ENCODE peak calls at places on chromosomes 11 and 22, in ten cellular contexts. C is endodermal cell; N is substantia nigra; R is heart left ventricle; P is NCI-H2081; F is H54; T is NCI-H2171 treated with DMSO at 0.1 percent for 48 hours; I is stimulated activated CD4-positive, alpha-beta T cell treated with anti-CD3 and anti-CD28 coated beads, Interleukin-2, amount 100 ng/mL, for 48 hours; D is GM04504; O is midbrain. A is an unnamed sample.

GRCh38 chr22:46538816-46539163 is 1.4 kb upstream of the CELSR1 start:
- DNase-seq in C (no peak), N (no peak), R (peak; percentile 65), P (no peak), F (no peak), T (no peak), I (peak; percentile 14), D (no peak), O (no peak), A (no peak)

GRCh38 chr22:32444068-32444467 is 20.2 kb downstream of the BPIFC start:
- DNase-seq in C (peak; percentile 63), N (no peak), R (no peak), P (no peak), F (peak; percentile 5), T (peak; percentile 35), I (no peak), D (no peak), O (no peak), A (no peak)

GRCh38 chr11:35347921-35348331 is 71.4 kb downstream of the SLC1A2 start:
- DNase-seq in C (no peak), N (no peak), R (no peak), P (no peak), F (no peak), T (no peak), I (no peak), D (peak; percentile 69), O (no peak), A (peak; percentile 68)

GRCh38 chr22:46971141-46971775 is 208.8 kb downstream of the TBC1D22A start:
- DNase-seq in C (peak; percentile 51), N (no peak), R (peak; percentile 54), P (peak; percentile 44), F (no peak), T (no peak), I (no peak), D (no peak), O (peak; percentile 20), A (no peak)

GRCh38 chr22:37205046-37205445 is 7.2 kb downstream of the SSTR3 start:
- DNase-seq in C (no peak), N (no peak), R (no peak), P (no peak), F (no peak), T (no peak), I (no peak), D (no peak), O (no peak), A (no peak)

GRCh38 chr11:119421941-119422504 is 949 bp downstream of the THY1 start:
- DNase-seq in C (peak; percentile 79), N (peak; percentile 55), R (no peak), P (peak; percentile 12), F (no peak), T (no peak), I (no peak), D (no peak), O (peak; percentile 39), A (no peak)

GRCh38 chr22:48332438-48333322 is 1495.0 kb downstream of the BRD1 start:
- DNase-seq in C (peak; percentile 29), N (no peak), R (no peak), P (no peak), F (no peak), T (no peak), I (no peak), D (no peak), O (no peak), A (no peak)

GRCh38 chr11:83827520-83827919 is 541.4 kb upstream of the CCDC90B start:
- DNase-seq in C (no peak), N (no peak), R (no peak), P (no peak), F (no peak), T (no peak), I (no peak), D (peak; percentile 31), O (no peak), A (no peak)

GRCh38 chr11:45374632-45375031 is 88.5 kb upstream of the SYT13 start:
- DNase-seq in C (no peak), N (no peak), R (no peak), P (no peak), F (no peak), T (no peak), I (no peak), D (no peak), O (no peak), A (no peak)

GRCh38 chr11:95892892-95893570 is 30.9 kb downstream of the MTMR2 start:
- DNase-seq in C (no peak), N (no peak), R (no peak), P (no peak), F (no peak), T (no peak), I (no peak), D (no peak), O (no peak), A (no peak)

GRCh38 chr11:12439615-12440014 is 62.2 kb downstream of the PARVA start:
- DNase-seq in C (peak; percentile 57), N (no peak), R (no peak), P (peak; percentile 26), F (no peak), T (no peak), I (no peak), D (no peak), O (no peak), A (no peak)

GRCh38 chr11:11967669-11968510 is 40.5 kb downstream of the DKK3 start:
- DNase-seq in C (peak; percentile 41), N (no peak), R (no peak), P (no peak), F (no peak), T (no peak), I (no peak), D (no peak), O (no peak), A (no peak)

GRCh38 chr11:131108780-131109179 is 192.5 kb upstream of the SNX19 start:
- DNase-seq in C (no peak), N (no peak), R (no peak), P (no peak), F (no peak), T (no peak), I (no peak), D (peak; percentile 3), O (no peak), A (no peak)

GRCh38 chr11:16154715-16155396 is 201.5 kb downstream of the SOX6 start:
- DNase-seq in C (no peak), N (no peak), R (no peak), P (no peak), F (no peak), T (no peak), I (no peak), D (no peak), O (no peak), A (no peak)

GRCh38 chr22:23750374-23750743 is 553 bp downstream of the ZNF70 start:
- DNase-seq in C (no peak), N (no peak), R (no peak), P (no peak), F (no peak), T (no peak), I (no peak), D (no peak), O (no peak), A (no peak)

GRCh38 chr11:117877120-117877784 is 794 bp upstream of the FXYD6 start:
- DNase-seq in C (peak; percentile 68), N (no peak), R (no peak), P (peak; percentile 29), F (no peak), T (no peak), I (no peak), D (no peak), O (no peak), A (no peak)

GRCh38 chr11:121249039-121249663 is 43.4 kb upstream of the SC5D start:
- DNase-seq in C (peak; percentile 53), N (no peak), R (no peak), P (peak; percentile 57), F (peak; percentile 4), T (peak; percentile 27), I (no peak), D (peak; percentile 17), O (peak; percentile 62), A (no peak)

GRCh38 chr22:19213496-19214473 is 35.2 kb upstream of the SLC25A1 start:
- DNase-seq in C (peak; percentile 52), N (no peak), R (no peak), P (peak; percentile 30), F (no peak), T (peak; percentile 5), I (no peak), D (no peak), O (peak; percentile 39), A (no peak)

GRCh38 chr11:77193915-77194830 is 66.1 kb downstream of the MYO7A start:
- DNase-seq in C (no peak), N (no peak), R (no peak), P (no peak), F (no peak), T (no peak), I (no peak), D (no peak), O (no peak), A (no peak)

GRCh38 chr11:22830082-22830414 is 447 bp upstream of the SVIP start:
- DNase-seq in C (no peak), N (no peak), R (no peak), P (no peak), F (no peak), T (no peak), I (no peak), D (no peak), O (no peak), A (no peak)

GRCh38 chr22:36538529-36538928 is 9.6 kb upstream of the EIF3D start:
- DNase-seq in C (no peak), N (no peak), R (no peak), P (no peak), F (no peak), T (no peak), I (no peak), D (no peak), O (no peak), A (no peak)

GRCh38 chr11:89293966-89294679 is 116.4 kb downstream of the TYR start:
- DNase-seq in C (peak; percentile 81), N (no peak), R (no peak), P (no peak), F (no peak), T (no peak), I (no peak), D (no peak), O (no peak), A (peak; percentile 1)

GRCh38 chr11:69241075-69241740 is 52.7 kb upstream of the MYEOV start:
- DNase-seq in C (peak; percentile 58), N (no peak), R (no peak), P (no peak), F (no peak), T (no peak), I (no peak), D (no peak), O (no peak), A (no peak)

GRCh38 chr11:23991140-23991539 is 505.7 kb upstream of the LUZP2 start:
- DNase-seq in C (no peak), N (no peak), R (no peak), P (peak; percentile 78), F (no peak), T (no peak), I (no peak), D (peak; percentile 54), O (no peak), A (peak; percentile 74)

GRCh38 chr11:2089536-2090165 is 49.5 kb downstream of the IGF2 start:
- DNase-seq in C (peak; percentile 82), N (no peak), R (no peak), P (no peak), F (peak; percentile 71), T (peak; percentile 0), I (peak; percentile 36), D (no peak), O (no peak), A (no peak)

GRCh38 chr11:110085255-110085838 is 7.8 kb upstream of the ZC3H12C start:
- DNase-seq in C (no peak), N (no peak), R (no peak), P (no peak), F (no peak), T (no peak), I (no peak), D (no peak), O (no peak), A (no peak)

GRCh38 chr11:70365536-70365912 is 32.8 kb upstream of the CTTN start:
- DNase-seq in C (no peak), N (no peak), R (no peak), P (no peak), F (no peak), T (no peak), I (no peak), D (no peak), O (no peak), A (no peak)

GRCh38 chr11:45174963-45175362 is 28.5 kb downstream of the PRDM11 start:
- DNase-seq in C (no peak), N (no peak), R (no peak), P (no peak), F (no peak), T (no peak), I (no peak), D (no peak), O (no peak), A (no peak)